ENCODE peak calls at places on chromosomes 6 and 20, in five cellular contexts. K, Z, N, A and T are unnamed samples.

GRCh38 chr6:63804381-63804956 is 168.9 kb downstream of the PHF3 start:
- DNase-seq in Z (no peak), K (no peak), A (no peak), N (peak), T (no peak)

GRCh38 chr6:106520711-106521367 is 108.5 kb downstream of the RTN4IP1 start:
- DNase-seq in A (no peak), K (no peak), Z (no peak), N (no peak), T (no peak)

GRCh38 chr6:167706313-167707109 is 120.2 kb upstream of the AFDN start:
- DNase-seq in Z (no peak), N (no peak), K (no peak), A (no peak), T (no peak)

GRCh38 chr6:137223370-137224131 is 4.4 kb upstream of the IFNGR1 start:
- DNase-seq in K (peak), A (no peak), N (no peak), Z (peak), T (no peak)

GRCh38 chr20:62887147-62887859 is 25.7 kb upstream of the TCFL5 start:
- DNase-seq in A (no peak), N (peak), Z (no peak), K (peak), T (no peak)

GRCh38 chr6:101114703-101115102 is 233.6 kb upstream of the ASCC3 start:
- DNase-seq in N (peak), A (peak), K (no peak), Z (no peak), T (no peak)

GRCh38 chr6:1766663-1767062 is 156.9 kb downstream of the FOXC1 start:
- DNase-seq in Z (no peak), N (no peak), K (peak), A (no peak), T (no peak)

GRCh38 chr6:29071831-29072723 is 15.0 kb downstream of the OR2B3 start:
- DNase-seq in K (no peak), A (peak), Z (no peak), N (peak), T (no peak)

GRCh38 chr20:61725966-61726365 is 339.7 kb downstream of the TAF4 start:
- DNase-seq in K (peak), A (no peak), N (no peak), Z (no peak), T (no peak)

GRCh38 chr6:89162047-89162371 is 16.2 kb downstream of the PM20D2 start:
- DNase-seq in A (no peak), Z (no peak), N (no peak), K (peak), T (no peak)

GRCh38 chr6:109291893-109292292 is 90.4 kb downstream of the CD164 start:
- DNase-seq in A (no peak), K (no peak), N (no peak), Z (no peak), T (no peak)

GRCh38 chr20:10476319-10476724 is 41.2 kb downstream of the SLX4IP start:
- DNase-seq in A (no peak), N (peak), K (no peak), Z (no peak), T (no peak)

GRCh38 chr20:1800777-1801176 is 94.4 kb upstream of the SIRPA start:
- DNase-seq in A (no peak), K (no peak), Z (no peak), N (peak), T (no peak)

GRCh38 chr20:56458227-56458821 is 10.1 kb upstream of the RTF2 start:
- DNase-seq in K (no peak), Z (no peak), A (no peak), N (no peak), T (no peak)

GRCh38 chr20:19823971-19824370 is 65.9 kb downstream of the RIN2 start:
- DNase-seq in A (no peak), Z (no peak), N (no peak), K (peak), T (no peak)

GRCh38 chr6:150747155-150747554 is 118.3 kb upstream of the MTHFD1L start:
- DNase-seq in N (no peak), A (no peak), K (no peak), Z (no peak), T (no peak)

GRCh38 chr6:134456284-134456683 is 138.4 kb upstream of the SGK1 start:
- DNase-seq in A (no peak), Z (no peak), N (no peak), K (no peak), T (no peak)

GRCh38 chr20:11207749-11208502 is 534.1 kb upstream of the JAG1 start:
- DNase-seq in A (peak), N (peak), K (no peak), Z (peak), T (no peak)

GRCh38 chr6:5746392-5747140 is 260.2 kb downstream of the NRN1 start:
- DNase-seq in N (peak), K (no peak), Z (no peak), A (no peak), T (no peak)

GRCh38 chr20:4869290-4870193 is 131.8 kb downstream of the SLC23A2 start:
- DNase-seq in N (no peak), K (no peak), Z (no peak), A (no peak), T (no peak)

GRCh38 chr6:136037246-136037884 is 185.9 kb downstream of the PDE7B start:
- DNase-seq in N (no peak), K (peak), Z (no peak), A (no peak), T (no peak)

GRCh38 chr6:142774292-142774691 is 170.7 kb downstream of the HIVEP2 start:
- DNase-seq in K (no peak), A (no peak), N (no peak), Z (no peak), T (no peak)

GRCh38 chr6:71482742-71483141 is 194.1 kb downstream of the OGFRL1 start:
- DNase-seq in Z (no peak), N (no peak), A (no peak), K (no peak), T (no peak)

GRCh38 chr6:134240664-134241431 is 77.1 kb downstream of the SGK1 start:
- DNase-seq in A (no peak), Z (peak), K (peak), N (no peak), T (no peak)

GRCh38 chr20:23632711-23633573 is 4.8 kb downstream of the CST3 start:
- DNase-seq in A (no peak), Z (no peak), N (no peak), K (no peak), T (no peak)

GRCh38 chr6:35500782-35501181 is 3.9 kb upstream of the TEAD3 start:
- DNase-seq in N (peak), A (no peak), K (no peak), Z (no peak), T (no peak)

GRCh38 chr6:105431226-105431625 is 28.3 kb upstream of the PREP start:
- DNase-seq in N (peak), Z (no peak), K (no peak), A (peak), T (no peak)

GRCh38 chr6:32439708-32440214 is at the start of gene HLA-DRA:
- DNase-seq in K (no peak), A (peak), Z (no peak), N (peak), T (peak)

GRCh38 chr6:125918681-125919566 is 37.6 kb upstream of the HINT3 start:
- DNase-seq in N (peak), A (no peak), Z (no peak), K (peak), T (no peak)